ENCODE peak calls at places on chromosomes 11 and 22, in six cellular contexts. U is epithelial cell of proximal tubule, N is heart right ventricle, C is lung, G is astrocyte of the spinal cord, F is fibroblast of pulmonary artery. H is an unnamed sample.

GRCh38 chr11:68927280-68928107 is 23.8 kb downstream of the IGHMBP2 start:
- DNase-seq in C (no peak), U (no peak), N (no peak), F (peak), G (no peak), H (peak)

GRCh38 chr22:19597399-19597735 is 73.2 kb upstream of the CLDN5 start:
- DNase-seq in F (no peak), U (no peak), N (no peak), C (no peak), G (no peak), H (no peak)

GRCh38 chr11:117600261-117600783 is 196.7 kb downstream of the DSCAML1 start:
- DNase-seq in F (no peak), G (no peak), N (no peak), U (no peak), C (no peak), H (no peak)

GRCh38 chr22:23715811-23716355 is 25.1 kb downstream of the RGL4 start:
- DNase-seq in G (no peak), F (peak), N (no peak), C (no peak), U (no peak), H (no peak)

GRCh38 chr22:46008836-46009596 is 32.1 kb upstream of the WNT7B start:
- DNase-seq in C (no peak), N (no peak), G (no peak), U (no peak), F (no peak), H (no peak)

GRCh38 chr11:70078796-70079616 is 889 bp downstream of the ANO1 start:
- DNase-seq in C (no peak), N (no peak), F (no peak), G (no peak), U (no peak), H (no peak)

GRCh38 chr22:42564699-42565098 is 10.9 kb downstream of the SERHL2 start:
- DNase-seq in G (no peak), N (no peak), C (no peak), U (no peak), F (no peak), H (no peak)

GRCh38 chr22:23065069-23065451 is 5.3 kb upstream of the GNAZ start:
- DNase-seq in C (no peak), G (no peak), N (no peak), F (no peak), U (no peak), H (no peak)

GRCh38 chr11:90614318-90614717 is 391.5 kb upstream of the CHORDC1 start:
- DNase-seq in C (no peak), N (no peak), F (no peak), G (no peak), U (no peak), H (no peak)

GRCh38 chr22:47575291-47575690 is 812.8 kb downstream of the TBC1D22A start:
- DNase-seq in N (no peak), G (no peak), F (no peak), C (no peak), U (no peak), H (no peak)

GRCh38 chr11:10351435-10351767 is 46.5 kb downstream of the ADM start:
- DNase-seq in U (no peak), C (no peak), F (no peak), N (peak), G (no peak), H (no peak)

GRCh38 chr22:38165929-38166593 is 15.6 kb downstream of the PLA2G6 start:
- DNase-seq in N (no peak), F (no peak), G (no peak), U (no peak), C (no peak), H (no peak)

GRCh38 chr22:20749453-20749852 is 24.5 kb upstream of the SERPIND1 start:
- DNase-seq in U (no peak), G (no peak), F (no peak), C (no peak), N (no peak), H (no peak)

GRCh38 chr22:37062366-37062655 is 10.8 kb downstream of the KCTD17 start:
- DNase-seq in U (no peak), C (no peak), N (no peak), F (no peak), G (no peak), H (no peak)

GRCh38 chr11:111379500-111380136 is 543 bp upstream of the POU2AF1 start:
- DNase-seq in G (no peak), F (no peak), C (no peak), U (no peak), N (no peak), H (no peak)

GRCh38 chr22:25497269-25497668 is 67.2 kb upstream of the GRK3 start:
- DNase-seq in U (no peak), N (no peak), G (peak), F (peak), C (no peak), H (peak)

GRCh38 chr22:26322179-26322905 is 106.7 kb upstream of the ASPHD2 start:
- DNase-seq in U (peak), N (no peak), F (peak), C (no peak), G (peak), H (peak)

GRCh38 chr11:14969922-14970323 is 2.2 kb downstream of the CALCA start:
- DNase-seq in F (peak), N (peak), U (no peak), G (no peak), C (no peak), H (no peak)

GRCh38 chr11:58575377-58576020 is at the start of gene LPXN:
- DNase-seq in C (no peak), N (no peak), G (peak), U (no peak), F (peak), H (peak)

GRCh38 chr11:68857037-68857586 is 15.4 kb upstream of the CPT1A start:
- DNase-seq in U (no peak), C (no peak), N (no peak), G (no peak), F (no peak), H (no peak)

GRCh38 chr11:13354335-13354734 is 76.7 kb downstream of the BMAL1 start:
- DNase-seq in F (peak), C (no peak), N (no peak), U (no peak), G (no peak), H (peak)

GRCh38 chr22:31148953-31149627 is 8.8 kb upstream of the PLA2G3 start:
- DNase-seq in U (no peak), F (peak), G (peak), C (peak), N (peak), H (peak)

GRCh38 chr11:114142646-114143045 is 83.1 kb downstream of the ZBTB16 start:
- DNase-seq in N (no peak), C (no peak), F (no peak), G (no peak), U (no peak), H (no peak)

GRCh38 chr11:32427616-32427934 is 7.8 kb downstream of the WT1 start:
- DNase-seq in U (no peak), C (no peak), F (no peak), N (no peak), G (no peak), H (no peak)

GRCh38 chr11:68099474-68100405 is 21.4 kb downstream of the CHKA start:
- DNase-seq in F (peak), G (peak), N (peak), U (no peak), C (peak), H (peak)

GRCh38 chr11:72741429-72741833 is 10.8 kb downstream of the ARAP1 start:
- DNase-seq in U (no peak), N (no peak), F (no peak), G (no peak), C (no peak), H (no peak)

GRCh38 chr22:46146329-46146728 is 4.0 kb upstream of the PPARA start:
- DNase-seq in F (no peak), U (no peak), N (no peak), C (no peak), G (no peak), H (no peak)

DNA sequence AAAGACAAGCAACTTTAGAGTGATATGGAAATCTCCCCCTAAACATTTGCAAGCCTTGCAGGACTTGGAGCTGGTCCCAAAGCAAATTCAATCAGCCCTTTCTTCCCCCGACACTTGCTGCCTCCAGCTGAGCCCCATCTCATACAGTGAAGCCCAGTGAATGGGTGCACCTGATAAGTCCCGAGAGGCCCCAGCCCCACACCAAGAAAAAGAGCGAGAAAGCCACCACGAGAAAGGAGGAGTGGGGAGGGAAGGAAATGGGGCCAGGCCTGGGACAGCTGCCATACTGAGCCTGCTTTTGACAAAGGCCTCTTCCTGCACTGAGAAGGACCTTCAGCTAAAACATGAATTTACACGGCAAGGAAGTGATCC is 35.1 kb downstream of the SPATA19 start:
- DNase-seq in F (no peak), U (no peak), G (no peak), N (no peak), C (no peak), H (no peak)
- H3K4me3 ChIP-seq in F (no peak), U (no peak), G (no peak), N (no peak), C (no peak), H (no peak)

GRCh38 chr11:71342951-71343827 is 90.8 kb upstream of the SHANK2 start:
- DNase-seq in U (no peak), F (peak), N (no peak), C (peak), G (no peak), H (peak)
- TF ChIP-seq CTCF in U (peak), F (peak), N (no peak), C (peak), G (peak), H (peak)

GRCh38 chr11:7578276-7578955 is 64.6 kb downstream of the PPFIBP2 start:
- DNase-seq in G (no peak), C (no peak), U (no peak), F (no peak), N (no peak), H (no peak)

GRCh38 chr11:7577226-7577882 is 63.6 kb downstream of the PPFIBP2 start:
- DNase-seq in F (peak), U (no peak), C (no peak), N (peak), G (peak), H (peak)

GRCh38 chr11:7576671-7577225 is 62.9 kb downstream of the PPFIBP2 start:
- DNase-seq in N (peak), F (no peak), C (no peak), U (no peak), G (no peak), H (peak)

GRCh38 chr11:7579226-7579825 is 65.5 kb downstream of the PPFIBP2 start:
- DNase-seq in G (peak), F (peak), U (no peak), N (no peak), C (no peak), H (peak)

GRCh38 chr11:7577883-7578242 is 64.1 kb downstream of the PPFIBP2 start:
- DNase-seq in F (peak), U (no peak), N (no peak), G (peak), C (no peak), H (peak)
- H3K4me3 ChIP-seq in F (peak), U (no peak), N (peak), G (peak), C (peak), H (peak)

DNA sequence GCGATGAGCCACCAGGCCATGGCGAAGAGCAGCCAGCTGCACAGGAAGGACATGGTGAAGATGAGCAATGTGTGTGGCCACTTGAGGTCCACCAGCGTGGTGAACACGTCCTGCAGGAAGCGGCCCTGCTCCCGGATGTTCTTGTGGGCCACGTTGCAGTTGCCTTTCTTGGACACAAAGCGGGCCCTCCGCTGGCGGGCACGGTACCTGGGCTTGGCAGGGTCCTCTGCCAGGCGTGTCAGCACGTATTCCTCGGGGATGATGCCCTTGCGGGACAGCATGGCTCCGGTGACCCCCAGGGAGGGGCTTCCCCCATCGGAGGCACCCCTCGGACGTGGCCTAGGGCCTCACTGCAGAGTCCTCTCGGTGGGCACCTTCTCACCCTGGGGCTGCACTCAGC is 648 bp downstream of the KCNJ11 start:
- DNase-seq in C (no peak), U (no peak), F (no peak), G (no peak), N (no peak), H (no peak)
- TF ChIP-seq CTCF in C (no peak), U (no peak), F (no peak), G (no peak), N (no peak), H (no peak)

GRCh38 chr11:86805873-86806310 is 5.5 kb downstream of the PRSS23 start:
- DNase-seq in N (no peak), C (no peak), G (no peak), F (peak), U (no peak), H (no peak)
- H3K4me3 ChIP-seq in N (no peak), C (no peak), G (no peak), F (no peak), U (no peak), H (no peak)